ENCODE peak calls at places on chromosomes 1 and 21, in four cellular contexts. Y, J, X and M are unnamed samples. For H3K27me3 and H3K36me3, the result is how much of the 10 kb centered on the place peaks cover.

GRCh38 chr1:26578167-26578566 is 48.6 kb downstream of the RPS6KA1 start:
- DNase-seq in Y (no peak), J (no peak), X (no peak), M (no peak)

GRCh38 chr1:182670032-182670431 is 14.4 kb downstream of the RGS8 start:
- DNase-seq in Y (no peak), J (no peak), X (no peak), M (no peak)

GRCh38 chr1:235102993-235103411 is 25.6 kb downstream of the TOMM20 start:
- DNase-seq in Y (no peak), J (peak), X (no peak), M (no peak)

GRCh38 chr1:110477445-110477957 is 26.6 kb downstream of the PROK1 start:
- DNase-seq in Y (no peak), J (no peak), X (peak), M (peak)

GRCh38 chr1:239126881-239127280 is 259.5 kb upstream of the CHRM3 start:
- DNase-seq in Y (no peak), J (no peak), X (no peak), M (no peak)

GRCh38 chr1:36323636-36324321 is at the start of gene EVA1B:
- DNase-seq in Y (no peak), J (peak), X (peak), M (peak)

GRCh38 chr21:33299181-33299752 is 25.5 kb upstream of the IFNAR1 start:
- DNase-seq in Y (no peak), J (peak), X (no peak), M (no peak)

GRCh38 chr1:84892657-84893618 is at the start of gene LPAR3:
- DNase-seq in Y (no peak), J (peak), X (peak), M (peak)

GRCh38 chr1:227889047-227889862 is 58.5 kb downstream of the WNT9A start:
- DNase-seq in Y (no peak), J (no peak), X (no peak), M (peak)

GRCh38 chr1:201348211-201348566 is 29.3 kb downstream of the TNNT2 start:
- DNase-seq in Y (no peak), J (peak), X (peak), M (peak)

GRCh38 chr1:151716771-151717631 is at the start of gene CELF3:
- DNase-seq in Y (no peak), J (no peak), X (peak), M (peak)

GRCh38 chr1:150235436-150235851 is 468 bp downstream of the ANP32E start:
- DNase-seq in Y (peak), J (peak), X (no peak), M (peak)

GRCh38 chr1:196178083-196178635 is 430.1 kb downstream of the KCNT2 start:
- DNase-seq in Y (no peak), J (no peak), X (peak), M (no peak)

GRCh38 chr1:209808059-209808494 is 2.1 kb upstream of the IRF6 start:
- DNase-seq in Y (no peak), J (peak), X (peak), M (no peak)

GRCh38 chr1:944341-945325 is 14.4 kb downstream of the NOC2L start:
- DNase-seq in Y (no peak), J (no peak), X (peak), M (no peak)

GRCh38 chr21:37266515-37267221 is 466 bp downstream of the VPS26C start:
- DNase-seq in Y (no peak), J (no peak), X (peak), M (no peak)

GRCh38 chr1:205088341-205088740 is 4.1 kb upstream of the TMEM81 start:
- DNase-seq in Y (no peak), J (no peak), X (no peak), M (no peak)

GRCh38 chr1:241895013-241895412 is 47.0 kb downstream of the EXO1 start:
- DNase-seq in Y (no peak), J (no peak), X (no peak), M (no peak)

GRCh38 chr1:5976231-5976630 is 16.0 kb downstream of the NPHP4 start:
- DNase-seq in Y (no peak), J (no peak), X (no peak), M (no peak)

GRCh38 chr21:42234026-42234425 is 15.1 kb downstream of the ABCG1 start:
- DNase-seq in Y (no peak), J (no peak), X (no peak), M (no peak)

GRCh38 chr21:35005825-35006224 is 43.3 kb downstream of the RUNX1 start:
- DNase-seq in Y (no peak), J (no peak), X (no peak), M (no peak)

GRCh38 chr1:61334718-61335589 is 252.6 kb downstream of the NFIA start:
- DNase-seq in Y (no peak), J (peak), X (peak), M (no peak)

GRCh38 chr1:15056515-15057285 is 96.8 kb upstream of the TMEM51 start:
- DNase-seq in Y (no peak), J (no peak), X (peak), M (no peak)

GRCh38 chr21:43961382-43961909 is 50.7 kb upstream of the TRAPPC10 start:
- DNase-seq in Y (no peak), J (no peak), X (no peak), M (no peak)

GRCh38 chr1:199551967-199552565 is 475.4 kb upstream of the NR5A2 start:
- DNase-seq in Y (no peak), J (peak), X (peak), M (peak)

GRCh38 chr1:183032122-183032921 is 9.1 kb downstream of the LAMC1 start:
- DNase-seq in Y (no peak), J (no peak), X (no peak), M (no peak)

GRCh38 chr1:165928075-165928731 is 100.8 kb downstream of the UCK2 start:
- DNase-seq in Y (no peak), J (peak), X (peak), M (peak)

GRCh38 chr1:201260236-201260591 is 23.1 kb upstream of the PKP1 start:
- DNase-seq in Y (peak), J (no peak), X (peak), M (no peak)

GRCh38 chr21:30227128-30227527 is 11.2 kb upstream of the CLDN8 start:
- DNase-seq in Y (no peak), J (no peak), X (no peak), M (no peak)

GRCh38 chr1:205948886-205949285 is 5.6 kb upstream of the SLC26A9 start:
- DNase-seq in Y (no peak), J (no peak), X (no peak), M (no peak)

GRCh38 chr1:233446935-233447334 is 119.4 kb downstream of the MAP3K21 start:
- DNase-seq in Y (no peak), J (no peak), X (no peak), M (no peak)

GRCh38 chr1:162676087-162676486 is 43.8 kb downstream of the DDR2 start:
- DNase-seq in Y (no peak), J (no peak), X (peak), M (no peak)

GRCh38 chr21:26847951-26848350 is 2.7 kb upstream of the ADAMTS1 start:
- DNase-seq in Y (no peak), J (no peak), X (no peak), M (no peak)

GRCh38 chr21:26844258-26845065 is 747 bp downstream of the ADAMTS1 start:
- DNase-seq in Y (no peak), J (no peak), X (peak), M (peak)

GRCh38 chr21:26845066-26845749 is at the start of gene ADAMTS1:
- DNase-seq in Y (peak), J (peak), X (peak), M (peak)

GRCh38 chr21:26845750-26846035 is 484 bp upstream of the ADAMTS1 start:
- DNase-seq in Y (no peak), J (no peak), X (no peak), M (no peak)

DNA sequence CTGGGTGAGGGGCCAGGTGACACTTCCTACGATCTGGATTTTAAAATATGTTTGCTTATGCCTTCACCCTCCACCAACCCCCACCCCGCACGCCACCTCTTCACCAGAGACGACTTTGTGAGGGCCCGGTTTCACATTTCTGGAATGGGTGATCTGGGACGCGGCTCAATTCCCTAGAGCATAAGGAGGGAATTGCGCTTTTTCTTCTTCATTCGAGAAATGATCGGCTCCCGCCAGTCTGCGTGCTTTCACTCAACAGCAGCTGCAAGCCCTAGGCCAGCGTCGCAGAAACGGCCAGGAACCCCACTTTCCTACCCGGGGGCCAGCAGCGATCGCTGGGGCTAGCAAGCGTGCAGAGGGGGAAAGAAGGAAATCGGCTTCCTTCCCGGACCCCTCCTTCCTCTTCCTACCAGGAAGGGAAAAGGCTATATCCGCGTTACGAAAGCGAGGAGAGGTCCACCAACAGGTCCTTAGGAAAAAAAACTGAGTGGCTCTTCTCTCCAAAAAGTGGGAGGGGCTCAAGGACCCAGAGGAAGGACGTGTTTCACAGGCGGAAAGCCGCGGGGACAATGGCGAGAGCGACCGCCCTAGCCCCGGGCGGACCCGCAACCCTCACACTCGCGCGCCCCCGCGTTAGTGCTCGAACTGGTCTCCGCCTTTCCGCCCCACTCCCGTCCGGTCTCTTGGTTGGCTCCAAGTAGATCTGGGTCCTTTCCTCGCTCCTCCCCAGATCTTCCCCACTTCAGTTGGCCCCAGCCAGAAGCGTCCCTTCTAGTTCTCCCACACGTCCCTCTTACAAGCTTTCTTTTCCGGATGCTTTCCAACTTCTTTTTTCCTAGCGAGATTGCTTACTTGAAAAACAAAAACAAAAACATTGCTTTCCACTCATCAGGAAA is 1.1 kb upstream of the ADAMTS1 start:
- DNase-seq in Y (peak), J (peak), X (peak), M (peak)
- H3K27me3 ChIP-seq in Y (under half), J (half or more), X (under half), M (under half)

DNA sequence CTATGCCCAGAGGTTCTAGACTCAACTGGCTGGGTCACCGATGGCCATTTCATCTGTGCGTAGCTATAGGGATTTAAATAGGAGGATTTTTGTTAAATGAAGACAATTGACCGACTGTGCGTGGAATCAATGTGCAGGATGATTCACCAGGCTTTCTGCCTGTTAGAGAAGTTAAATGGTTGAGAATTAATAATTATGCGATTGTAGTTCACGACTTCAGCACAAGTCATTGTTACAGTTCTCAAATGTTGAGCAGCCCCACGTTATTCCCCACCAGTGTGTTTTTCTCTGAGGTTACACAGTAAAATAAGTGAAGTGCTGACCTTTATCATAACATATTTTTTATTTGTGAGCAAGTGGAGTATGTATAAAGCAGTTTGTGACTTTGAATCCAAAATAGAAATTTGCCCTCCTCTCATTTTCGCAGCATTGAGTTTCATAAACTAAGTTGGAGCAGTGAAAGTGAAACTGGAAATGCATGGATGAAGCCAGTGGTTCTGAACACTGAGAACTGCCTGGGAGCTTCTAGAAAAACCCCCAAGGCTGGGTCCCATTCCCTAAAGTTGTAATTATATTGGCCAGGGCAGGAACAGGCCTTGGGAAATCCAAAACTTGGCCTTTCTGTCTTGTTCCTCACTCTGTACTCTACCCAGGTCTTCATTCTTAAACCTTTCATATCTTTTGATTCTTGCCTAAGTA is 102.6 kb downstream of the GALNT2 start:
- DNase-seq in Y (no peak), J (no peak), X (no peak), M (no peak)
- H3K4me3 ChIP-seq in Y (peak), J (no peak), X (no peak), M (no peak)

GRCh38 chr1:224197261-224197600 is 14.2 kb downstream of the DEGS1 start:
- DNase-seq in Y (no peak), J (no peak), X (no peak), M (no peak)
- H3K36me3 ChIP-seq in Y (under half), J (under half), X (under half), M (under half)

DNA sequence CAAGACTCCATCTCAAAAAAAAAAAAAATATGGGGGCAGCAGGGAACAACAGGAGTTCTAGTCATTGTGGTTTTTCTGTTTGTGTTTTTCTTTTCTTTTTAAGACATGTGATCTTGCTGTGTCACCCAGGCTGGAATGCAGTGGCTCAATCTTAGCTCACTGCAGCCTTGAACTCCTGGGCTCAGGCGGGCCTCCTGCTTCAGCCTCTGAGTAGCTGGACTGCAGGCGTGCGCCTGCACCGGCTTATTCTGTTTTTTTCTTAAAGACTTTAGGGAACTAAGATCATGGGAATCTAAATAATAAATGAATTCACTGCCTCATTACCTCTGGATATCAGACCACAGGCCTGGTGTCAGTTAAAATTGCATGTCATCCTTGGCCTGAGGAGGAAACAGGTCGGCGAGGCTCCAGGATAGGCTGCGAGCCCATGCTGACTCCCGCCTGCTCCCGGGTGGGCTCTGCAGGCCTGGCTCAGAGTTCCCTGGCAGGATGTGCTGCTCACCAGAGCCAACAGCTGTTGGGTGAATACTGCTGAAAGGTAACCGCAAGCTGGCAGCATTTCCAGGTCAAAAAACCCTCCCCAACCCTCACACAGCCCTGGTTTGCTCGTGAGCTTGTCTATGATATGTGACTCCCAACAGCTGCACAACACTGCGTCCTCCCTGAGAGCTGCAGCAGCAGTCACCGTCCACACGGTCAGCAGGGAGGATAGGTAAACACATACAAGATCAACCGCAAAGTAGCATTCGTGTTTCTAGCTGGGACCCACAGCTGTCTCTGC is 58.1 kb downstream of the SCCPDH start:
- DNase-seq in Y (peak), J (no peak), X (peak), M (peak)
- H3K27me3 ChIP-seq in Y (under half), J (under half), X (under half), M (under half)

GRCh38 chr1:22643928-22644327 is 495 bp downstream of the C1QC start:
- DNase-seq in Y (no peak), J (no peak), X (no peak), M (no peak)
- H3K4me3 ChIP-seq in Y (peak), J (no peak), X (no peak), M (no peak)